ENCODE peak calls at places on chromosomes 11 and 22, in ten cellular contexts. R is AG04450, S is A549, J is foreskin fibroblast, C is GM20000, Y is RWPE1, V is hepatocyte, D is Peyer's patch, W is BE2C, T is fibroblast of pulmonary artery. H is an unnamed sample.

GRCh38 chr11:6576471-6577373 is 26.7 kb downstream of the RRP8 start:
- DNase-seq in C (no peak), V (peak), T (peak), D (no peak), R (no peak), Y (no peak), W (peak), J (peak), S (no peak), H (no peak)

GRCh38 chr22:47601666-47602065 is 839.2 kb downstream of the TBC1D22A start:
- DNase-seq in T (no peak), W (no peak), C (no peak), D (peak), S (no peak), Y (no peak), J (no peak), R (no peak), V (no peak), H (no peak)

GRCh38 chr11:73623651-73624050 is 22.7 kb upstream of the PLEKHB1 start:
- DNase-seq in R (no peak), V (no peak), D (no peak), S (no peak), T (no peak), Y (no peak), C (no peak), W (no peak), J (no peak), H (no peak)

GRCh38 chr11:73991471-73992006 is 8.9 kb upstream of the UCP2 start:
- DNase-seq in R (no peak), V (no peak), C (peak), S (no peak), D (peak), T (no peak), W (no peak), Y (no peak), J (no peak), H (peak)

GRCh38 chr11:121503056-121503455 is 50.3 kb upstream of the SORL1-AS1 start:
- DNase-seq in C (no peak), S (no peak), D (no peak), Y (no peak), J (no peak), T (no peak), W (no peak), V (no peak), R (no peak), H (no peak)

GRCh38 chr11:26849009-26849408 is 127.1 kb upstream of the SLC5A12 start:
- DNase-seq in W (peak), R (no peak), Y (no peak), J (no peak), V (peak), T (no peak), C (no peak), D (no peak), S (no peak), H (no peak)

GRCh38 chr11:80103149-80103859 is 662.5 kb upstream of the TENM4 start:
- DNase-seq in C (no peak), D (no peak), J (peak), T (peak), W (no peak), Y (peak), S (peak), V (peak), R (peak), H (no peak)

GRCh38 chr22:20550851-20551744 is 43.7 kb downstream of the MED15 start:
- DNase-seq in J (peak), W (no peak), Y (no peak), D (no peak), T (peak), S (no peak), R (no peak), C (peak), V (peak), H (peak)

GRCh38 chr11:103091441-103091809 is 535 bp downstream of the DCUN1D5 start:
- DNase-seq in T (peak), R (no peak), D (peak), V (peak), W (peak), Y (peak), J (no peak), S (peak), C (peak), H (peak)

GRCh38 chr11:46352063-46352841 is 5.0 kb downstream of the DGKZ start:
- DNase-seq in S (peak), V (peak), T (peak), J (no peak), Y (no peak), C (peak), D (no peak), R (no peak), W (peak), H (peak)
- TF ChIP-seq CTCF in S (peak), V (peak), T (peak), J (peak), Y (peak), C (peak), D (peak), R (peak), W (peak), H (peak)

DNA sequence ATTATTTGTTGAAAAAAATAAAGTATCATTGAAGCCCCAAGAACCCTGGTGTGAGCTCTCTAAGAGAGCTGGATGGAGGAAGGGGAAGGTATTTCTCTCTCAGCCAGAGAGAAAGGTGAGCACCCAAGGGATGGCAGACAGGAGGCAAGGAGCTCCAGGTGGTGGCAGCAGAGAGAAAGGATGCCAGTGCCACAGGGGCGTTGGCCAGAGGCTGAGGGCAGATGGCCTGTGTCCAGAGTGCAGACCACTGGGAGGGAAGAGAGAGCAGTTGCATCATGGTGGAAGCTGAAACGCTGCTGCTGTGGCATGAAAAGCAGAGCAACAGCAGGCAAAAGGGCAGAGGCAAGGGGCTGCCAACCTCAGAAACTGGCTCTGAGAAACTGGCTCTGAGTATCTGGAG is 8.5 kb downstream of the SPON1 start:
- DNase-seq in Y (peak), S (peak), J (no peak), R (no peak), W (no peak), T (no peak), V (peak), D (peak), C (no peak), H (peak)
- TF ChIP-seq CTCF in Y (no peak), S (peak), J (peak), R (peak), W (peak), T (peak), V (peak), D (no peak), C (peak), H (peak)

GRCh38 chr11:1202776-1203504 is 19.9 kb upstream of the MUC5B start:
- DNase-seq in Y (peak), R (no peak), C (peak), W (peak), V (peak), S (peak), D (peak), T (peak), J (peak), H (peak)
- TF ChIP-seq CTCF in Y (peak), R (peak), C (peak), W (peak), V (peak), S (peak), D (peak), T (peak), J (peak), H (peak)

DNA sequence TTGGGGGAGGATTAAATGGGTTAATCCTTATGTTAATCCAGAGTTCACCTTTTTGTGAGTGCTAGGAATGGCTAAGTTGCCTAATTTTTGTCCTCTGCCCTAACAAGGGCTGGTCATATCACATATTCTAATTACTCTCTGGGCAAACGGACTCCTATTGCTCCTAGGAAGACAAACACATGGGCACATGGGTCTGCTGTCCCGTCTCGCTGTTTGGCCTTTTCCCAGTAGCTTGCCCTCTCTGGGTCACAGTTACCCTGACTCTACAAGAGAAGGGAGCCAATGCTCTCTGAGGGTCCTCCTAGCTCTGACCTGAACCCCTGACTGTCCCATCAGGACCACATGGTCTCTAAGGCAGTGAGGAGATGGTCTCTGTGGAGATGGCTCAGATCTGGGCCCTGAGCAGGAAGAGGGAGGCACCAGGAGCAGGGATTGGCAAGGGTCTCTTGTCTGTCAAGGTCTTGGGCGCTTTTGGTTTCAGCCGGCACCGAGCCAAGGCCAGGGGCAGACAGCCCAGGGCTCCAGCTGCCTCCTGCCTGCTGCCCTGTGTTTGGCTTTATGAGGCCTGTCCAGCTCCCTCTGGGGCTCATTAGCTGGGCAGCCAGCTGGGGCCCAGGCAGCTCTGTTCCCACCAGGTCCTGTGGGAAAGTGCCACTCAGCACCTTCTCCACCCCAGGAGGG is 560.0 kb downstream of the MN1 start:
- DNase-seq in V (peak), D (no peak), R (no peak), T (peak), Y (no peak), J (no peak), S (no peak), C (no peak), W (peak), H (no peak)
- TF ChIP-seq CTCF in V (no peak), D (no peak), R (no peak), T (no peak), Y (no peak), J (no peak), S (no peak), C (no peak), W (no peak), H (no peak)

DNA sequence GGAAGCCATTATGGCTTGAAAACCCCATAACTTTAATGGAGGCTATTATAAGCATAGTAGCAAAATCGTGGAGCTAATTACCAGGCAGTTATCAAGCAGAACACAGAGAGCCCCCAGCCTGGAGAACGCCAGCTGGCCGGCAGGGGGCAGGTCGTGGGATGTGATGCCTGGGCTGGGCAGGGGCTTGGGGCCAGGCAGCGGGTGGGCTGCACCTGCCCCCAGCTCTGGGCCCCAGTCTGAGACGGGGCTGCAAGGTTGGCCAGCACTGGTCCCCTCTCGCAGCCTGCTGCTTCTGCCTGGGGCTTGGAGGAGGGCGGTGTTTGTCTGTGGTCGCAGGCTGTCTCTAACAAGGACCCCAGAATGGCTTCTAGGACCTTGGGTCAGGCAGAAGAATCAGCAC is 20.9 kb downstream of the B3GAT1 start:
- DNase-seq in Y (no peak), W (no peak), V (no peak), J (no peak), D (no peak), S (no peak), R (no peak), T (no peak), C (no peak), H (no peak)
- TF ChIP-seq CTCF in Y (no peak), W (peak), V (no peak), J (no peak), D (no peak), S (no peak), R (no peak), T (no peak), C (no peak), H (no peak)

GRCh38 chr11:104891135-104891534 is 7.1 kb downstream of the CASP12 start:
- DNase-seq in J (peak), C (no peak), T (peak), D (no peak), S (no peak), V (no peak), W (no peak), R (no peak), Y (no peak), H (no peak)

GRCh38 chr11:104893876-104894275 is 4.4 kb downstream of the CASP12 start:
- DNase-seq in S (no peak), J (no peak), Y (no peak), R (no peak), T (no peak), W (no peak), C (no peak), D (no peak), V (no peak), H (no peak)

GRCh38 chr11:104897891-104898684 is at the start of gene CASP12:
- DNase-seq in V (peak), T (peak), J (no peak), C (peak), S (no peak), W (no peak), R (no peak), D (no peak), Y (no peak), H (peak)

GRCh38 chr11:104895619-104896018 is 2.6 kb downstream of the CASP12 start:
- DNase-seq in V (no peak), W (no peak), J (no peak), S (no peak), Y (no peak), R (no peak), C (no peak), T (no peak), D (no peak), H (no peak)

GRCh38 chr11:104892723-104893511 is 5.3 kb downstream of the CASP12 start:
- DNase-seq in T (peak), S (no peak), V (no peak), C (no peak), R (no peak), W (no peak), D (no peak), Y (no peak), J (no peak), H (no peak)
- TF ChIP-seq CTCF in T (no peak), S (no peak), V (no peak), C (no peak), R (no peak), W (no peak), D (no peak), Y (no peak), J (no peak), H (no peak)

H was measured in GM12865.